ENCODE peak calls at places on chromosomes 1 and 21, in seven cellular contexts. One of them, this sample, is unnamed.

GRCh38 chr1:44553771-44554170 is 120.5 kb downstream of the TMEM53 start:
- DNase-seq in K562: no peak
- DNase-seq in GM12878: no peak
- DNase-seq in transverse colon: no peak
- DNase-seq in sigmoid colon: no peak
- DNase-seq in suprapubic skin: no peak
- DNase-seq in stomach: no peak
- DNase-seq in this sample: no peak

GRCh38 chr1:153202006-153202405 is 1.2 kb upstream of the LELP1 start:
- DNase-seq in stomach: no peak
- DNase-seq in transverse colon: no peak
- DNase-seq in K562: no peak
- DNase-seq in GM12878: no peak
- DNase-seq in sigmoid colon: no peak
- DNase-seq in suprapubic skin: no peak
- DNase-seq in this sample: peak

GRCh38 chr1:116297495-116298212 is 75.4 kb upstream of the ATP1A1 start:
- DNase-seq in transverse colon: no peak
- DNase-seq in K562: no peak
- DNase-seq in suprapubic skin: no peak
- DNase-seq in stomach: no peak
- DNase-seq in sigmoid colon: no peak
- DNase-seq in GM12878: no peak
- DNase-seq in this sample: peak

GRCh38 chr21:32278518-32279376 is at the start of gene MIS18A:
- DNase-seq in stomach: peak
- DNase-seq in transverse colon: peak
- DNase-seq in GM12878: peak
- DNase-seq in suprapubic skin: peak
- DNase-seq in K562: peak
- DNase-seq in sigmoid colon: peak
- DNase-seq in this sample: peak

GRCh38 chr1:81304187-81304586 is 496.5 kb upstream of the ADGRL2 start:
- DNase-seq in K562: no peak
- DNase-seq in sigmoid colon: no peak
- DNase-seq in transverse colon: no peak
- DNase-seq in stomach: no peak
- DNase-seq in suprapubic skin: no peak
- DNase-seq in GM12878: no peak
- DNase-seq in this sample: no peak

GRCh38 chr1:199682081-199682480 is 345.4 kb upstream of the NR5A2 start:
- DNase-seq in stomach: no peak
- DNase-seq in GM12878: no peak
- DNase-seq in K562: no peak
- DNase-seq in sigmoid colon: no peak
- DNase-seq in suprapubic skin: no peak
- DNase-seq in transverse colon: no peak
- DNase-seq in this sample: no peak

GRCh38 chr1:119621714-119622113 is 26.4 kb downstream of the ZNF697 start:
- DNase-seq in suprapubic skin: no peak
- DNase-seq in sigmoid colon: no peak
- DNase-seq in K562: no peak
- DNase-seq in GM12878: no peak
- DNase-seq in stomach: no peak
- DNase-seq in transverse colon: peak
- DNase-seq in this sample: no peak

GRCh38 chr1:30106125-30106524 is 617.3 kb downstream of the MATN1 start:
- DNase-seq in K562: peak
- DNase-seq in sigmoid colon: no peak
- DNase-seq in GM12878: no peak
- DNase-seq in suprapubic skin: no peak
- DNase-seq in transverse colon: peak
- DNase-seq in stomach: no peak
- DNase-seq in this sample: no peak

GRCh38 chr1:154222518-154222917 is 1.8 kb downstream of the UBAP2L start:
- DNase-seq in stomach: no peak
- DNase-seq in GM12878: no peak
- DNase-seq in K562: no peak
- DNase-seq in sigmoid colon: no peak
- DNase-seq in suprapubic skin: no peak
- DNase-seq in transverse colon: no peak
- DNase-seq in this sample: no peak

GRCh38 chr1:44819594-44820327 is 11.4 kb downstream of the BTBD19 start:
- DNase-seq in K562: peak
- DNase-seq in suprapubic skin: peak
- DNase-seq in transverse colon: peak
- DNase-seq in sigmoid colon: peak
- DNase-seq in stomach: peak
- DNase-seq in GM12878: peak
- DNase-seq in this sample: no peak

GRCh38 chr1:48035371-48036141 is 38.4 kb upstream of the TRABD2B start:
- DNase-seq in stomach: no peak
- DNase-seq in GM12878: no peak
- DNase-seq in K562: no peak
- DNase-seq in sigmoid colon: no peak
- DNase-seq in transverse colon: no peak
- DNase-seq in suprapubic skin: peak
- DNase-seq in this sample: no peak

GRCh38 chr1:225548140-225548857 is 104.6 kb downstream of the ENAH start:
- DNase-seq in sigmoid colon: no peak
- DNase-seq in stomach: no peak
- DNase-seq in K562: no peak
- DNase-seq in GM12878: no peak
- DNase-seq in suprapubic skin: no peak
- DNase-seq in transverse colon: no peak
- DNase-seq in this sample: no peak

GRCh38 chr1:109517337-109517736 is 7.8 kb upstream of the AMIGO1 start:
- DNase-seq in sigmoid colon: peak
- DNase-seq in K562: no peak
- DNase-seq in GM12878: no peak
- DNase-seq in suprapubic skin: no peak
- DNase-seq in stomach: no peak
- DNase-seq in transverse colon: no peak
- DNase-seq in this sample: no peak

GRCh38 chr1:109521465-109521951 is 12.0 kb upstream of the AMIGO1 start:
- DNase-seq in K562: no peak
- DNase-seq in stomach: no peak
- DNase-seq in transverse colon: no peak
- DNase-seq in GM12878: no peak
- DNase-seq in sigmoid colon: no peak
- DNase-seq in suprapubic skin: no peak
- DNase-seq in this sample: no peak

GRCh38 chr1:109514846-109515245 is 5.3 kb upstream of the AMIGO1 start:
- DNase-seq in K562: no peak
- DNase-seq in transverse colon: no peak
- DNase-seq in stomach: no peak
- DNase-seq in GM12878: no peak
- DNase-seq in suprapubic skin: no peak
- DNase-seq in sigmoid colon: no peak
- DNase-seq in this sample: no peak

GRCh38 chr1:109513110-109513702 is 3.7 kb upstream of the AMIGO1 start:
- DNase-seq in transverse colon: no peak
- DNase-seq in stomach: no peak
- DNase-seq in suprapubic skin: no peak
- DNase-seq in sigmoid colon: no peak
- DNase-seq in K562: no peak
- DNase-seq in GM12878: peak
- DNase-seq in this sample: no peak

DNA sequence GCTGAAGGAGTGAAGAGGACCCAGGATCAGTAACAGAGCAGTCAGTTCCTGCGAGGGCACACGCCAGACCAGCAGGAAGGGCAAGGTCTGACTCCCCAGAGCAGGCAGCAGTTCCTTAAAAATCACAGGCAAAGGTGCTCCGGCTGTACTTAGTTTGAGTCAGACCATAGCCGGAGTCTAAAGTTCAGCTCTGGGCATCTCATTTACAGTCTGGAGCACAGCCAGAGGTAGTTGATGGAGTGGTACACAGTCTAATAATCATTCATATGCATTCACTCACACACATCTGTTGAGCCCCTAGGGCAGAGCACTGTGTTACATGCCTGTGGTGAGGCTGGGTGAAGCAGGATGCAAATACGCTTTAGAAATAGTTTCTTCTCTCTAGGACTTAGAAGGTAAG is 7.3 kb upstream of the AMIGO1 start:
- DNase-seq in suprapubic skin: no peak
- DNase-seq in transverse colon: peak
- DNase-seq in sigmoid colon: no peak
- DNase-seq in K562: no peak
- DNase-seq in GM12878: no peak
- DNase-seq in stomach: no peak
- DNase-seq in this sample: no peak
- TF ChIP-seq EP300 in suprapubic skin: no peak
- TF ChIP-seq EP300 in transverse colon: no peak
- TF ChIP-seq EP300 in sigmoid colon: no peak
- TF ChIP-seq EP300 in K562: no peak
- TF ChIP-seq EP300 in GM12878: no peak
- TF ChIP-seq EP300 in stomach: no peak
- TF ChIP-seq EP300 in this sample: no peak

GRCh38 chr1:187627516-187627915 is 798.8 kb downstream of the PLA2G4A start:
- DNase-seq in sigmoid colon: no peak
- DNase-seq in transverse colon: no peak
- DNase-seq in GM12878: no peak
- DNase-seq in K562: no peak
- DNase-seq in suprapubic skin: no peak
- DNase-seq in stomach: no peak
- DNase-seq in this sample: no peak

GRCh38 chr1:187624812-187625542 is 796.2 kb downstream of the PLA2G4A start:
- DNase-seq in transverse colon: no peak
- DNase-seq in K562: no peak
- DNase-seq in stomach: no peak
- DNase-seq in sigmoid colon: no peak
- DNase-seq in suprapubic skin: no peak
- DNase-seq in GM12878: no peak
- DNase-seq in this sample: no peak

GRCh38 chr1:187621961-187622360 is 793.2 kb downstream of the PLA2G4A start:
- DNase-seq in GM12878: peak
- DNase-seq in suprapubic skin: no peak
- DNase-seq in transverse colon: no peak
- DNase-seq in K562: no peak
- DNase-seq in stomach: no peak
- DNase-seq in sigmoid colon: no peak
- DNase-seq in this sample: no peak

GRCh38 chr1:187622545-187622944 is 793.8 kb downstream of the PLA2G4A start:
- DNase-seq in stomach: no peak
- DNase-seq in K562: no peak
- DNase-seq in GM12878: no peak
- DNase-seq in sigmoid colon: no peak
- DNase-seq in suprapubic skin: no peak
- DNase-seq in transverse colon: no peak
- DNase-seq in this sample: no peak

GRCh38 chr1:187626056-187626455 is 797.3 kb downstream of the PLA2G4A start:
- DNase-seq in transverse colon: no peak
- DNase-seq in GM12878: no peak
- DNase-seq in sigmoid colon: no peak
- DNase-seq in suprapubic skin: no peak
- DNase-seq in K562: no peak
- DNase-seq in stomach: no peak
- DNase-seq in this sample: no peak
- TF ChIP-seq POLR2AphosphoS5 in transverse colon: no peak
- TF ChIP-seq POLR2AphosphoS5 in GM12878: no peak
- TF ChIP-seq POLR2AphosphoS5 in sigmoid colon: no peak
- TF ChIP-seq POLR2AphosphoS5 in suprapubic skin: no peak
- TF ChIP-seq POLR2AphosphoS5 in K562: no peak
- TF ChIP-seq POLR2AphosphoS5 in stomach: no peak
- TF ChIP-seq POLR2AphosphoS5 in this sample: no peak

DNA sequence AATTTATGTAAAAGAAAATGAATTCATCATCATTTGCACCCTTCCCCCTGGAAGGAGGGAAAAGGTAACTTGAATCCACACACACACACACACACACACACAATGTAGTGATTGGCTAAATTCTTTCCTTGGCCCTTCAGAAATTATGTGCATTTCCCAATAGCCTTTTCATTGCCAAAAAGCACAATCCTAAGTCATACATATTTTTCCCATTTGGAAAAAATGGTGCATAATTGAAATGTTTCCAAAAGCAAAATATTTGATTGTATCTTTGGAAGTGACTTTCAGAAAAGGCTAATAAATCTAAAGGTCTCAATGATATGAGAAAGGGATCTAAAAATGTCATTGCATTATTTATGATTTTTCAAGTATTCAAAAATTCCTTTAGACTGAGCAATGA is 43.5 kb upstream of the NEK7 start:
- DNase-seq in suprapubic skin: no peak
- DNase-seq in stomach: no peak
- DNase-seq in sigmoid colon: no peak
- DNase-seq in K562: no peak
- DNase-seq in GM12878: no peak
- DNase-seq in transverse colon: no peak
- DNase-seq in this sample: no peak
- TF ChIP-seq EP300 in suprapubic skin: no peak
- TF ChIP-seq EP300 in stomach: no peak
- TF ChIP-seq EP300 in sigmoid colon: no peak
- TF ChIP-seq EP300 in K562: no peak
- TF ChIP-seq EP300 in GM12878: no peak
- TF ChIP-seq EP300 in transverse colon: no peak
- TF ChIP-seq EP300 in this sample: no peak

GRCh38 chr21:34526236-34526617 is 14.2 kb upstream of the KCNE1 start:
- DNase-seq in sigmoid colon: no peak
- DNase-seq in GM12878: no peak
- DNase-seq in suprapubic skin: no peak
- DNase-seq in K562: no peak
- DNase-seq in transverse colon: no peak
- DNase-seq in stomach: no peak
- DNase-seq in this sample: no peak

GRCh38 chr21:34530264-34530663 is 18.3 kb upstream of the KCNE1 start:
- DNase-seq in GM12878: no peak
- DNase-seq in suprapubic skin: no peak
- DNase-seq in stomach: no peak
- DNase-seq in K562: no peak
- DNase-seq in sigmoid colon: no peak
- DNase-seq in transverse colon: no peak
- DNase-seq in this sample: no peak

GRCh38 chr21:34524671-34525601 is 12.9 kb upstream of the KCNE1 start:
- DNase-seq in K562: no peak
- DNase-seq in transverse colon: no peak
- DNase-seq in GM12878: no peak
- DNase-seq in stomach: no peak
- DNase-seq in sigmoid colon: peak
- DNase-seq in suprapubic skin: no peak
- DNase-seq in this sample: no peak

GRCh38 chr21:34528131-34528561 is 16.1 kb upstream of the KCNE1 start:
- DNase-seq in sigmoid colon: no peak
- DNase-seq in transverse colon: no peak
- DNase-seq in suprapubic skin: peak
- DNase-seq in stomach: no peak
- DNase-seq in GM12878: no peak
- DNase-seq in K562: no peak
- DNase-seq in this sample: no peak

GRCh38 chr21:34526618-34527290 is 14.7 kb upstream of the KCNE1 start:
- DNase-seq in K562: no peak
- DNase-seq in GM12878: no peak
- DNase-seq in sigmoid colon: peak
- DNase-seq in transverse colon: peak
- DNase-seq in stomach: peak
- DNase-seq in suprapubic skin: peak
- DNase-seq in this sample: peak
- TF ChIP-seq POLR2AphosphoS5 in K562: no peak
- TF ChIP-seq POLR2AphosphoS5 in GM12878: no peak
- TF ChIP-seq POLR2AphosphoS5 in sigmoid colon: peak
- TF ChIP-seq POLR2AphosphoS5 in transverse colon: peak
- TF ChIP-seq POLR2AphosphoS5 in stomach: peak
- TF ChIP-seq POLR2AphosphoS5 in suprapubic skin: peak
- TF ChIP-seq POLR2AphosphoS5 in this sample: peak